ENCODE peak calls at places on chromosomes 2 and 18, in six cellular contexts. A is upper lobe of left lung, J is HepG2, R is GM12878, Q is HCT116, G is K562. X is an unnamed sample.

GRCh38 chr2:175805442-175806114 is 196.5 kb downstream of the LNPK start:
- ATAC-seq in A (no peak), J (no peak), R (no peak), Q (no peak), G (peak; percentile 58), X (no peak)

GRCh38 chr2:5507374-5507773 is 184.8 kb upstream of the SOX11 start:
- ATAC-seq in A (no peak), J (peak; percentile 74), R (no peak), Q (no peak), G (no peak), X (no peak)

GRCh38 chr2:189566046-189566445 is 14.5 kb downstream of the SLC40A1 start:
- ATAC-seq in A (no peak), J (no peak), R (no peak), Q (no peak), G (no peak), X (no peak)

GRCh38 chr2:233267516-233268245 is 16.2 kb downstream of the ATG16L1 start:
- ATAC-seq in A (peak; percentile 61), J (no peak), R (peak; percentile 96), Q (no peak), G (no peak), X (no peak)

GRCh38 chr2:196108604-196109003 is 40.0 kb upstream of the DNAH7 start:
- ATAC-seq in A (no peak), J (no peak), R (peak; percentile 38), Q (no peak), G (no peak), X (no peak)

GRCh38 chr2:68222287-68222686 is 30.0 kb downstream of the PPP3R1 start:
- ATAC-seq in A (no peak), J (peak; percentile 65), R (no peak), Q (no peak), G (no peak), X (no peak)

GRCh38 chr2:27177441-27178351 is 28.9 kb downstream of the TCF23 start:
- ATAC-seq in A (no peak), J (peak; percentile 86), R (no peak), Q (no peak), G (peak; percentile 49), X (no peak)

GRCh38 chr2:190099890-190100289 is 37.4 kb upstream of the MSTN start:
- ATAC-seq in A (no peak), J (no peak), R (no peak), Q (no peak), G (no peak), X (no peak)

GRCh38 chr2:121220995-121221394 is 64.0 kb downstream of the TFCP2L1 start:
- ATAC-seq in A (no peak), J (no peak), R (no peak), Q (peak; percentile 80), G (no peak), X (no peak)

GRCh38 chr18:75066936-75067335 is 142.0 kb downstream of the PTGR3 start:
- ATAC-seq in A (no peak), J (no peak), R (no peak), Q (no peak), G (no peak), X (no peak)

DNA sequence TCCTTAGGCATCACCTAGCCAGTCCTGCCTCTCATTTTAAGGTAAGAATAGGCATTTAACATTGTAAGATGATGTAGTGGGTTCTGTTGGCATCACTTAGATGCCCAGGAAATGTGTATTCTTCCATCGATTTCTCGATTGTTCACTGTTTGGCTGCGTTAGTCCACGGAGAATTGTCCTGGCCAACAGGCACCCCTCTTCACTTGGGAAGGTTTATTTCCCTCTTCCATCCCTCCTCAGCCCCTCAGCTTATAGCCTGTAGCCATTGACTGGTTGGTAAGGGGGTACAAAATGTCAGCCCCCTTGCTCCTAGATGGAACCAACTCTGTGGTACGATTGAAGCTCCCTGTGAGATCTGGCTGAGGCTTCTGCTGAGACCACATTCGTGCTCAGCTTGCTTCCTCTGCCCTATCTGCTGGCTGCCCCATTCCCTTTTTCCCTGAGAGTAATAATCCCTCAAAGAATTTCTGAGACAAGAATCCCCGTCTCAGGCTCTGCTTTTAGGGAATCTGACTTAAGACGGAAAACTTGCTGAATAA is 43.4 kb downstream of the PLEKHA3 start:
- ATAC-seq in A (peak; percentile 9), J (peak; percentile 60), R (peak; percentile 50), Q (peak; percentile 8), G (peak; percentile 60), X (no peak)
- H3K27ac ChIP-seq in A (peak overlapping the region; percentile 81), J (peak overlapping the region; percentile 5), R (peak overlapping the region; percentile 74), Q (peak overlapping the region; percentile 17), G (peak overlapping the region; percentile 76), X (peak overlapping the region; percentile 74)

GRCh38 chr2:9085353-9085752 is 81.9 kb upstream of the MBOAT2 start:
- ATAC-seq in A (no peak), J (no peak), R (no peak), Q (no peak), G (no peak), X (no peak)
- TF ChIP-seq POLR2A in A (no peak), J (no peak), R (no peak), Q (no peak), G (no peak), X (no peak)

DNA sequence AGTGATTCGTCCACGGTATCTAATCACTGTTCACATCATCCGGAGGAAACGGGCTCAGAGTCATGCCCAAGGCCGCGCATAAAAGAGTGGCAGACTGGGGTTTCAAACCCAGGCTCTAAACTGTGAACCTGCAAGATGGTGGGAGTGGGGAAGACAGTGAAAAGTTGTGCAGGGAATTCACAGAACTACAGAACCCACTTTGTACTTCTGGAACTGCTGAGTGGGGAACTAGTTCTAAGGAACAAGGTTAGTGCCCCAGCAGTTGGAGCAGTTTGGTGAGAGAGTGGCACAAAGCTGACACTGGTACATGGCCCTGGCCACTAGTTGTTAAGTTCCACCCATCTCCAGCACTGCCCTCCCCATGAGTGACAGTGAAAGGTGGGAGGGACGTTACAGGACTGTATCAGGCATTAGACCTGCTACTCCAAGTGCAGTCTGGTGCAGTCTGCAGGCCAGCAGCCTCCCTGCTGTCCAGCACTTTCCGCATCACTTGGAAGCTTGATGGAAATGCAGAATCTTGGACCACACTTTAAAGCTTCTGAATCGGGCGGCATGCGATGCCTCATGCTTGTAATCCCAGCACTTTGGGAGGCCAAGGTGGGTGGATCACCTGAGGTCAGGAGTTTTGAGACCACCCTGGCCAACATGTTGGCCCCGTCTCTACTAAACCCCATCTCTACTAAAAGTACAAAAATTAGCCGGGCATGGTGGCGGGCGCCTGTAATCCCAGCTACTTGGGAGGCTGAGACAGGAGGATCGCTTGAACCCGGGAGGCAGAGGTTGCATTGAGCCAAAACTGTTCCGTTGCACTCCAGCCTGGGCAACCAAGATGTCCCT is 47.3 kb downstream of the C2orf42 start:
- ATAC-seq in A (no peak), J (peak; percentile 44), R (peak; percentile 28), Q (peak; percentile 23), G (peak; percentile 58), X (no peak)
- TF ChIP-seq POLR2AphosphoS5 in A (peak; percentile 55), J (peak; percentile 89), R (no peak), Q (peak; percentile 82), G (peak; percentile 30), X (no peak)

DNA sequence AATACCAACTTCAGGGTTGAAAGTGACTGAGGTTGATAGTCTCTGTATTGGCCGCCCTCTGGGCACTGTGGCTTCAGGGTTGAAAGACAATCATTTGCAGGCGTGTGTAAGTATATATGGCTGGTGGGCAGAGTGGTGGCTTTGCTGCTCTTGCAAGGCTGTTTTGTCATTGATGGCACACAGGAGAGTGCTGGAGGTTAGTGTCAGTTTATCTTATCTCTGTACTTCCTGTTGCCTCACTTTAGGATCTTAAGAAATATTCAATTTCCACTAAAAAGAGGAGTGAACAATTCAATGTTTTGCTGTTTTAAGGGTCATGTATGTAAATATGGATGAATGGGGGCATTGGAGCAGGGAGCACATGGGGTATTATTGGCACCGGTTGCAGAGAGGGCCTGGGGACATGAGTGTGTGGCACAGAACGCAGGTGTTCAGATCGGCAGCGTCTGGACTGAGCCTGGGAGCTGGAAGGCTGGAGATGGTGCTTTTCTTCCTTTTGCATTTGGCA is 51.5 kb downstream of the NCK2 start:
- ATAC-seq in A (no peak), J (no peak), R (peak; percentile 61), Q (no peak), G (peak; percentile 62), X (no peak)
- H3K27ac ChIP-seq in A (peak overlapping the region; percentile 71), J (no peak overlapping the region), R (peak overlapping the region; percentile 96), Q (no peak overlapping the region), G (peak overlapping the region; percentile 80), X (no peak overlapping the region)

GRCh38 chr2:165469417-165469816 is at the start of gene CSRNP3:
- ATAC-seq in A (peak; percentile 94), J (peak; percentile 92), R (peak; percentile 45), Q (peak; percentile 87), G (no peak), X (peak; percentile 95)
- TF ChIP-seq POLR2A in A (no peak), J (no peak), R (no peak), Q (no peak), G (no peak), X (no peak)

GRCh38 chr2:177031435-177032222 is 181.0 kb upstream of the HNRNPA3 start:
- ATAC-seq in A (no peak), J (no peak), R (no peak), Q (no peak), G (no peak), X (no peak)
- TF ChIP-seq POLR2AphosphoS5 in A (no peak), J (no peak), R (no peak), Q (no peak), G (no peak), X (no peak)

GRCh38 chr2:11348209-11348749 is 3.8 kb upstream of the ROCK2 start:
- ATAC-seq in A (no peak), J (peak; percentile 2), R (no peak), Q (no peak), G (no peak), X (no peak)

GRCh38 chr2:11344956-11345671 is 678 bp upstream of the ROCK2 start:
- ATAC-seq in A (peak; percentile 74), J (peak; percentile 49), R (peak; percentile 26), Q (peak; percentile 56), G (peak; percentile 66), X (peak; percentile 75)

GRCh38 chr2:11346129-11346528 is 1.7 kb upstream of the ROCK2 start:
- ATAC-seq in A (no peak), J (no peak), R (no peak), Q (no peak), G (no peak), X (no peak)

GRCh38 chr2:11344342-11344955 is at the start of gene ROCK2:
- ATAC-seq in A (peak; percentile 86), J (peak; percentile 52), R (peak; percentile 46), Q (peak; percentile 73), G (peak; percentile 72), X (peak; percentile 91)

DNA sequence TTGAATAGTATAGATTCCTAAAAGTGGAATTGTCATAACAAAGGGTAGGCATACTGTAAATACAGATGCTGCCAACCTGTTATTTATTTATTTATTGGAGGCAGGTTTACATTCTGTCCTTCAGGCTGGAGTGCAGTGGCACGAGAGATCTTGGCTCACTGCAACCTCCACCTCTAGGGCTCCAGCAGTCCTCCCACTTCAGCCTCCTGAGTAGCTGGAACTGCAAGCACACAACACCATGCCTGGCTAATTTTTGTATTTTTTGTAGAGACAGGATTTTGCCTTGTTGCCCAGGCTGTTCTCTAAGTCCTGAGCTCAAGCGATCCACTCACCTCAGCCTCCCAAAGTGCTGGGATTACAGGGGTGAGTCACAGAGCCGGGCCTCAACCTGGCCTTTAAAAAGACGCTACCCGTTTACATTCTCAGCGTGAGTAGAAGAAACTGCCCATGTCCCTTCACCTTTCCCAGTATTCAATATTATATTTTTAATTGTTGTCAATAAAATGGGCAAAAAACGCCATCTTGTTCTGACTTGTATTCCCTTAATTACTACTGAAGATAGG is 3.0 kb upstream of the ROCK2 start:
- ATAC-seq in A (no peak), J (no peak), R (no peak), Q (no peak), G (no peak), X (no peak)
- H3K27ac ChIP-seq in A (peak overlapping the region; percentile 49), J (no peak overlapping the region), R (no peak overlapping the region), Q (no peak overlapping the region), G (no peak overlapping the region), X (no peak overlapping the region)